ENCODE peak calls at places on chromosomes 5 and 9, in ten cellular contexts. S is NCI-H187 treated with DMSO at 0.1 percent for 48 hours; A is HEK293T; G is lower lobe of right lung; X is midbrain; J is nucleus accumbens; K is activated CD4-positive, alpha-beta memory T cell treated with anti-CD3 and anti-CD28 coated beads, Interleukin-2, amount 10 ng/mL, durations not matched to agents 7 days and 5 days; M is activated CD4-positive, alpha-beta T cell treated with anti-CD3 and anti-CD28 coated beads for 36 hours; R is fibroblast of the aortic adventitia; Z is Ammon's horn. O is an unnamed sample.

GRCh38 chr5:159189310-159189709 is 20.0 kb downstream of the RNF145 start:
- DNase-seq in S (no peak), A (no peak), G (no peak), X (no peak), J (no peak), K (no peak), M (no peak), R (peak), Z (no peak), O (no peak)

GRCh38 chr5:16384222-16384621 is 81.4 kb downstream of the ZNF622 start:
- DNase-seq in S (no peak), A (no peak), G (no peak), X (no peak), J (no peak), K (no peak), M (no peak), R (no peak), Z (no peak), O (no peak)

GRCh38 chr9:14421291-14421690 is 107.3 kb upstream of the NFIB start:
- DNase-seq in S (no peak), A (no peak), G (no peak), X (no peak), J (no peak), K (no peak), M (no peak), R (no peak), Z (no peak), O (no peak)

GRCh38 chr5:99077254-99077640 is 148.4 kb upstream of the CHD1 start:
- DNase-seq in S (no peak), A (no peak), G (no peak), X (no peak), J (no peak), K (no peak), M (no peak), R (no peak), Z (no peak), O (no peak)

GRCh38 chr5:6719417-6719816 is 6.2 kb downstream of the TENT4A start:
- DNase-seq in S (no peak), A (no peak), G (no peak), X (no peak), J (no peak), K (no peak), M (no peak), R (no peak), Z (no peak), O (no peak)

GRCh38 chr5:89090021-89090420 is 207.0 kb upstream of the MEF2C start:
- DNase-seq in S (no peak), A (no peak), G (no peak), X (no peak), J (no peak), K (no peak), M (no peak), R (no peak), Z (no peak), O (no peak)

GRCh38 chr5:91339053-91339710 is 43.9 kb downstream of the ARRDC3 start:
- DNase-seq in S (no peak), A (no peak), G (no peak), X (peak), J (no peak), K (no peak), M (no peak), R (peak), Z (peak), O (no peak)

GRCh38 chr5:66864240-66864884 is 268.2 kb downstream of the MAST4 start:
- DNase-seq in S (no peak), A (no peak), G (no peak), X (no peak), J (no peak), K (peak), M (peak), R (peak), Z (peak), O (no peak)

GRCh38 chr5:132962429-132962928 is 955 bp downstream of the AFF4 start:
- DNase-seq in S (no peak), A (peak), G (no peak), X (peak), J (peak), K (no peak), M (peak), R (peak), Z (peak), O (no peak)

GRCh38 chr9:70510157-70510770 is 95.8 kb upstream of the KLF9 start:
- DNase-seq in S (no peak), A (peak), G (peak), X (no peak), J (no peak), K (peak), M (peak), R (no peak), Z (peak), O (no peak)

GRCh38 chr5:135173662-135174290 is 139.7 kb upstream of the PITX1 start:
- DNase-seq in S (no peak), A (no peak), G (no peak), X (no peak), J (no peak), K (no peak), M (no peak), R (no peak), Z (no peak), O (no peak)

GRCh38 chr5:65248896-65249295 is 232.8 kb downstream of the ADAMTS6 start:
- DNase-seq in S (no peak), A (no peak), G (no peak), X (no peak), J (no peak), K (no peak), M (no peak), R (no peak), Z (no peak), O (no peak)

GRCh38 chr5:134835623-134836022 is 10.1 kb upstream of the C5orf24 start:
- DNase-seq in S (no peak), A (no peak), G (no peak), X (no peak), J (no peak), K (no peak), M (no peak), R (no peak), Z (no peak), O (no peak)

GRCh38 chr9:27799326-27799725 is 226.0 kb upstream of the C9orf72 start:
- DNase-seq in S (no peak), A (no peak), G (no peak), X (no peak), J (no peak), K (no peak), M (no peak), R (no peak), Z (no peak), O (no peak)

GRCh38 chr5:6365142-6365976 is 13.0 kb downstream of the MED10 start:
- DNase-seq in S (no peak), A (no peak), G (no peak), X (no peak), J (no peak), K (no peak), M (no peak), R (peak), Z (no peak), O (no peak)

GRCh38 chr5:128579111-128579510 is 41.1 kb upstream of the FBN2 start:
- DNase-seq in S (no peak), A (no peak), G (no peak), X (no peak), J (no peak), K (no peak), M (no peak), R (peak), Z (no peak), O (no peak)